ENCODE peak calls at places on chromosome 16, in five cellular contexts. R, Q, T, V and J are unnamed samples.

GRCh38 chr16:31291376-31291775 is 31.6 kb downstream of the ITGAM start:
- DNase-seq in R (no peak), T (no peak), Q (no peak), V (no peak), J (no peak)

GRCh38 chr16:27364493-27365141 is 37.4 kb upstream of the IL21R start:
- DNase-seq in T (no peak), Q (no peak), R (no peak), V (no peak), J (no peak)

GRCh38 chr16:69836252-69836651 is 74.1 kb downstream of the WWP2 start:
- DNase-seq in V (no peak), R (no peak), T (no peak), Q (no peak), J (no peak)

GRCh38 chr16:87801679-87802300 is 36.0 kb upstream of the KLHDC4 start:
- DNase-seq in Q (no peak), R (no peak), T (no peak), V (no peak), J (no peak)

GRCh38 chr16:75377971-75378386 is 55.3 kb downstream of the CFDP1 start:
- DNase-seq in Q (peak), R (peak), T (peak), V (no peak), J (no peak)

GRCh38 chr16:70151941-70152509 is 21.6 kb upstream of the CLEC18C start:
- DNase-seq in Q (no peak), V (no peak), T (no peak), R (no peak), J (no peak)

GRCh38 chr16:20404637-20405036 is at the start of gene PDILT:
- DNase-seq in R (no peak), Q (no peak), T (no peak), V (no peak), J (no peak)

GRCh38 chr16:3610698-3611144 is 685 bp downstream of the SLX4 start:
- DNase-seq in R (no peak), V (no peak), T (no peak), Q (no peak), J (no peak)

GRCh38 chr16:14963281-14964173 is 11.3 kb upstream of the PDXDC1 start:
- DNase-seq in R (no peak), T (no peak), Q (no peak), V (no peak), J (no peak)

GRCh38 chr16:85316321-85316919 is 204.1 kb upstream of the CIBAR2 start:
- DNase-seq in Q (peak), T (peak), R (peak), V (no peak), J (peak)

GRCh38 chr16:49439050-49439449 is 65.4 kb downstream of the C16orf78 start:
- DNase-seq in V (no peak), T (no peak), Q (no peak), R (no peak), J (no peak)

GRCh38 chr16:4586297-4586696 is 28.4 kb downstream of the UBALD1 start:
- DNase-seq in V (no peak), Q (no peak), T (no peak), R (no peak), J (no peak)

GRCh38 chr16:86080131-86080875 is 181.3 kb downstream of the IRF8 start:
- DNase-seq in V (no peak), Q (no peak), T (no peak), R (no peak), J (no peak)

GRCh38 chr16:3027488-3027795 is 3.6 kb downstream of the THOC6 start:
- DNase-seq in Q (no peak), T (no peak), V (no peak), R (no peak), J (no peak)

GRCh38 chr16:88792668-88793587 is 7.9 kb upstream of the PIEZO1 start:
- DNase-seq in Q (no peak), V (no peak), T (no peak), R (no peak), J (no peak)

GRCh38 chr16:2819939-2820835 is 3.1 kb downstream of the PRSS21 start:
- DNase-seq in V (no peak), R (peak), T (no peak), Q (no peak), J (no peak)

GRCh38 chr16:22386976-22387375 is 12.6 kb upstream of the CDR2 start:
- DNase-seq in R (no peak), Q (no peak), T (no peak), V (no peak), J (no peak)

GRCh38 chr16:57384248-57385070 is 12.2 kb downstream of the CX3CL1 start:
- DNase-seq in T (no peak), R (no peak), V (no peak), Q (peak), J (no peak)

GRCh38 chr16:84141143-84141670 is 3.8 kb downstream of the HSDL1 start:
- DNase-seq in T (no peak), V (no peak), Q (no peak), R (peak), J (no peak)

GRCh38 chr16:30541502-30542329 is 7.1 kb upstream of the ZNF747 start:
- DNase-seq in V (no peak), Q (no peak), R (no peak), T (no peak), J (no peak)

GRCh38 chr16:68188170-68188569 is 47.8 kb downstream of the ESRP2 start:
- DNase-seq in R (no peak), V (no peak), Q (no peak), T (no peak), J (no peak)

GRCh38 chr16:17304124-17304813 is 166.5 kb downstream of the XYLT1 start:
- DNase-seq in Q (no peak), V (no peak), T (no peak), R (no peak), J (no peak)

GRCh38 chr16:88385112-88385594 is 2.4 kb downstream of the ZNF469 start:
- DNase-seq in V (no peak), T (no peak), Q (no peak), R (no peak), J (no peak)

GRCh38 chr16:81347425-81347824 is 32.7 kb downstream of the GAN start:
- DNase-seq in R (no peak), T (no peak), Q (no peak), V (no peak), J (no peak)

GRCh38 chr16:68732068-68732680 is 4.9 kb upstream of the CDH1 start:
- DNase-seq in R (peak), Q (peak), V (no peak), T (no peak), J (no peak)

GRCh38 chr16:85112364-85112763 is at the start of gene CIBAR2:
- DNase-seq in Q (no peak), R (no peak), T (no peak), V (no peak), J (no peak)

GRCh38 chr16:72241930-72242329 is 70.0 kb upstream of the PMFBP1 start:
- DNase-seq in V (no peak), T (peak), R (no peak), Q (peak), J (peak)

GRCh38 chr16:72639494-72639893 is 408.4 kb downstream of the ZFHX3 start:
- DNase-seq in R (no peak), Q (no peak), V (no peak), T (no peak), J (no peak)

GRCh38 chr16:85323961-85324253 is 211.6 kb upstream of the CIBAR2 start:
- DNase-seq in V (no peak), T (no peak), R (no peak), Q (no peak), J (no peak)

GRCh38 chr16:79089735-79090284 is 510.7 kb downstream of the MAF start:
- DNase-seq in R (no peak), T (no peak), V (peak), Q (peak), J (no peak)

GRCh38 chr16:57578521-57579360 is 36.3 kb downstream of the ADGRG5 start:
- DNase-seq in R (no peak), T (no peak), V (no peak), Q (no peak), J (no peak)

GRCh38 chr16:29649560-29650494 is 13.2 kb upstream of the SPN start:
- DNase-seq in R (no peak), V (no peak), T (no peak), Q (no peak), J (no peak)

GRCh38 chr16:67514382-67514828 is 14.2 kb upstream of the RIPOR1 start:
- DNase-seq in V (peak), Q (peak), R (peak), T (peak), J (no peak)

GRCh38 chr16:57620316-57621231 is 7.9 kb upstream of the ADGRG1 start:
- DNase-seq in V (no peak), R (no peak), Q (no peak), T (no peak), J (no peak)

GRCh38 chr16:57029161-57030160 is 40.1 kb downstream of the NLRC5 start:
- DNase-seq in T (no peak), V (no peak), R (no peak), Q (no peak), J (no peak)

GRCh38 chr16:57707331-57707730 is 12.7 kb downstream of the DRC7 start:
- DNase-seq in R (no peak), V (no peak), T (no peak), Q (no peak), J (no peak)

GRCh38 chr16:50593410-50594139 is 45.4 kb downstream of the NKD1 start:
- DNase-seq in T (no peak), Q (no peak), R (peak), V (no peak), J (no peak)

GRCh38 chr16:57470683-57471082 is 8.2 kb downstream of the POLR2C start:
- DNase-seq in R (no peak), T (no peak), V (no peak), Q (peak), J (no peak)

GRCh38 chr16:6165330-6165984 is 1067.9 kb upstream of the EEF2KMT start:
- DNase-seq in T (no peak), V (no peak), Q (no peak), R (no peak), J (no peak)